ENCODE peak calls at places on chromosome 1, in four cellular contexts. I, R, L and Q are unnamed samples.

GRCh38 chr1:62687421-62687902 is 724 bp downstream of the DOCK7 start:
- DNase-seq in I (peak), R (peak), L (peak), Q (peak)

GRCh38 chr1:116854294-116854693 is 55.4 kb upstream of the PTGFRN start:
- DNase-seq in I (no peak), R (no peak), L (no peak), Q (peak)

GRCh38 chr1:206422525-206422924 is 47.8 kb upstream of the IKBKE start:
- DNase-seq in I (no peak), R (no peak), L (no peak), Q (no peak)

GRCh38 chr1:179228783-179229213 is 679 bp downstream of the ABL2 start:
- DNase-seq in I (peak), R (peak), L (peak), Q (no peak)

GRCh38 chr1:28114844-28115243 is 26.4 kb upstream of the EYA3 start:
- DNase-seq in I (no peak), R (no peak), L (no peak), Q (no peak)

GRCh38 chr1:60244906-60245305 is 171.3 kb upstream of the C1orf87 start:
- DNase-seq in I (no peak), R (no peak), L (no peak), Q (no peak)

GRCh38 chr1:94527447-94528031 is 14.0 kb downstream of the F3 start:
- DNase-seq in I (peak), R (peak), L (no peak), Q (peak)

GRCh38 chr1:53047737-53048344 is 14.2 kb upstream of the PODN start:
- DNase-seq in I (peak), R (no peak), L (no peak), Q (peak)

GRCh38 chr1:209383422-209383821 is 200.1 kb upstream of the CAMK1G start:
- DNase-seq in I (peak), R (no peak), L (no peak), Q (no peak)

GRCh38 chr1:87678221-87678715 is 349.6 kb downstream of the LMO4 start:
- DNase-seq in I (no peak), R (no peak), L (no peak), Q (no peak)

GRCh38 chr1:183315987-183316758 is 102.0 kb downstream of the NMNAT2 start:
- DNase-seq in I (no peak), R (no peak), L (no peak), Q (no peak)

GRCh38 chr1:28058971-28059878 is 29.2 kb downstream of the EYA3 start:
- DNase-seq in I (no peak), R (no peak), L (no peak), Q (no peak)

GRCh38 chr1:106063510-106063909 is 993.0 kb upstream of the PRMT6 start:
- DNase-seq in I (no peak), R (no peak), L (no peak), Q (no peak)

GRCh38 chr1:54558434-54559030 is 10.5 kb downstream of the ACOT11 start:
- DNase-seq in I (no peak), R (no peak), L (no peak), Q (no peak)

GRCh38 chr1:6982860-6983259 is 197.6 kb downstream of the CAMTA1 start:
- DNase-seq in I (no peak), R (no peak), L (no peak), Q (no peak)

GRCh38 chr1:8127201-8127641 is 101.1 kb upstream of the ERRFI1 start:
- DNase-seq in I (no peak), R (no peak), L (no peak), Q (peak)

GRCh38 chr1:205279986-205280385 is 41.6 kb downstream of the NUAK2 start:
- DNase-seq in I (no peak), R (no peak), L (no peak), Q (no peak)

GRCh38 chr1:62245201-62245600 is 50.6 kb downstream of the L1TD1 start:
- DNase-seq in I (no peak), R (no peak), L (no peak), Q (no peak)

GRCh38 chr1:206551985-206552325 is 44.6 kb downstream of the RASSF5 start:
- DNase-seq in I (no peak), R (no peak), L (no peak), Q (no peak)

GRCh38 chr1:234093107-234093506 is 188.6 kb downstream of the SLC35F3 start:
- DNase-seq in I (no peak), R (no peak), L (no peak), Q (no peak)

GRCh38 chr1:152167835-152168534 is 9.0 kb upstream of the RPTN start:
- DNase-seq in I (peak), R (no peak), L (peak), Q (peak)

GRCh38 chr1:205750683-205751651 is 985 bp upstream of the NUCKS1 start:
- DNase-seq in I (no peak), R (no peak), L (no peak), Q (no peak)

GRCh38 chr1:33007190-33008050 is 29.3 kb downstream of the AK2 start:
- DNase-seq in I (peak), R (no peak), L (peak), Q (peak)

GRCh38 chr1:97898948-97899347 is 21.9 kb downstream of the DPYD start:
- DNase-seq in I (peak), R (no peak), L (no peak), Q (no peak)

GRCh38 chr1:205077158-205077933 is 6.9 kb downstream of the TMEM81 start:
- DNase-seq in I (no peak), R (no peak), L (no peak), Q (no peak)

GRCh38 chr1:25196830-25197229 is 35.5 kb downstream of the SYF2 start:
- DNase-seq in I (no peak), R (no peak), L (no peak), Q (no peak)

GRCh38 chr1:173581384-173582078 is 21.3 kb downstream of the SLC9C2 start:
- DNase-seq in I (no peak), R (no peak), L (no peak), Q (no peak)

GRCh38 chr1:38891753-38892152 is 10.4 kb upstream of the GJA9 start:
- DNase-seq in I (no peak), R (no peak), L (no peak), Q (peak)
- TF ChIP-seq CTCF in I (peak), R (no peak), L (no peak), Q (peak)

GRCh38 chr1:220918285-220918951 is 39.2 kb downstream of the HLX start:
- DNase-seq in I (no peak), R (no peak), L (no peak), Q (no peak)
- TF ChIP-seq CTCF in I (no peak), R (no peak), L (no peak), Q (no peak)

DNA sequence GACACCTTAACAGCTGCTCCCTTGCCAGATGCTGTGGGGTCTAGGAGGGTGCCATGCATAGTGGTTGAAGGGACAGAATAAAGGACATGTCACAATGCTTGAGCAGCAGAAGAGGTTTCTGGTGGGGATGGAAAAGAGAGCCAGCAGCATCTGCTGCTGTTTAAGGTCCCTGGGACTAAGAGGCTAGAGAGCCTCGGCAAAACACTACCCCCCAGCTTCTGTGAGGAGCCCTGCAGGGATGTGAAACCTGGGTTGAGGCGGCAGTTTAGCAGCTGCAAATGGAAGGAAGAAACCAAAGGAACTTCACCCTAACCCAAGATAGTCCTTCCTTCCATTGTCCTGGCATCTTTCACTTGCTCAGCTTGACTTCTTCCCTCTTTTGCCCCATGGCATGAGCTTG is 39.4 kb downstream of the PLXNA2 start:
- DNase-seq in I (no peak), R (no peak), L (no peak), Q (no peak)
- TF ChIP-seq CTCF in I (peak), R (no peak), L (no peak), Q (peak)

GRCh38 chr1:45065083-45065482 is 53.0 kb downstream of the UROD start:
- DNase-seq in I (no peak), R (no peak), L (no peak), Q (no peak)
- TF ChIP-seq CTCF in I (no peak), R (no peak), L (no peak), Q (peak)